ENCODE peak calls at places on chromosome 14, in seven cellular contexts. I is lower lobe of right lung; S is stimulated activated CD8-positive, alpha-beta memory T cell treated with anti-CD3 and anti-CD28 coated beads, Interleukin-4, amount 100 ng/mL, for 1 hour; L is esophagus muscularis mucosa; G is GM13976; F is kidney epithelial cell; N is mucosa of descending colon. E is an unnamed sample.

GRCh38 chr14:54267172-54267571 is 129.6 kb upstream of the CDKN3 start:
- DNase-seq in L (no peak), G (peak; percentile 37), I (no peak), N (no peak), F (no peak), S (no peak), E (no peak)

GRCh38 chr14:104600141-104600643 is 4.4 kb downstream of the TMEM179 start:
- DNase-seq in I (peak; percentile 44), S (no peak), G (peak; percentile 32), N (no peak), L (no peak), F (no peak), E (no peak)

GRCh38 chr14:25537846-25538455 is 488.0 kb upstream of the STXBP6 start:
- DNase-seq in G (no peak), F (no peak), N (no peak), S (no peak), I (no peak), L (no peak), E (no peak)

GRCh38 chr14:71714225-71714624 is 218.0 kb upstream of the RGS6 start:
- DNase-seq in L (no peak), F (no peak), S (no peak), I (no peak), G (no peak), N (no peak), E (no peak)

GRCh38 chr14:90691627-90692026 is 124.6 kb downstream of the TTC7B start:
- DNase-seq in L (no peak), F (no peak), S (no peak), G (no peak), N (no peak), I (no peak), E (no peak)

GRCh38 chr14:61420326-61420725 is 98.9 kb downstream of the PRKCH start:
- DNase-seq in S (no peak), L (peak; percentile 75), G (no peak), I (no peak), N (no peak), F (peak; percentile 37), E (no peak)

GRCh38 chr14:83712730-83713129 is 1817.2 kb upstream of the FLRT2 start:
- DNase-seq in I (no peak), L (no peak), N (no peak), S (no peak), F (no peak), G (no peak), E (no peak)

GRCh38 chr14:91417983-91418386 is 365 bp upstream of the CCDC88C start:
- DNase-seq in I (peak; percentile 69), N (no peak), L (no peak), S (no peak), F (no peak), G (peak; percentile 67), E (no peak)

GRCh38 chr14:106879241-106879640 is 1352.9 kb downstream of the TMEM121 start:
- DNase-seq in G (peak; percentile 70), S (no peak), I (peak; percentile 71), N (peak; percentile 59), L (no peak), F (no peak), E (no peak)

GRCh38 chr14:99410019-99410418 is 70.6 kb downstream of the SETD3 start:
- DNase-seq in I (no peak), F (no peak), N (no peak), L (no peak), G (no peak), S (no peak), E (no peak)

GRCh38 chr14:23118506-23119361 is at the start of gene CEBPE:
- DNase-seq in F (no peak), S (no peak), I (no peak), L (no peak), N (no peak), G (no peak), E (no peak)

GRCh38 chr14:74258705-74259035 is 19.4 kb downstream of the VSX2 start:
- DNase-seq in L (no peak), G (no peak), N (no peak), S (no peak), I (no peak), F (no peak), E (no peak)

GRCh38 chr14:68970096-68970612 is 8.9 kb downstream of the ACTN1 start:
- DNase-seq in G (no peak), S (no peak), I (no peak), F (no peak), L (no peak), N (no peak), E (no peak)

GRCh38 chr14:69708586-69709169 is 58.3 kb upstream of the SRSF5 start:
- DNase-seq in L (no peak), F (no peak), N (no peak), I (no peak), G (no peak), S (no peak), E (no peak)

GRCh38 chr14:70032016-70032415 is 152.8 kb downstream of the SMOC1 start:
- DNase-seq in I (no peak), S (no peak), G (no peak), N (no peak), L (no peak), F (no peak), E (no peak)

GRCh38 chr14:33564774-33565630 is 385.9 kb downstream of the EGLN3 start:
- DNase-seq in N (no peak), I (no peak), G (no peak), L (no peak), F (peak; percentile 86), S (no peak), E (no peak)

GRCh38 chr14:30389134-30389900 is 169.6 kb upstream of the G2E3 start:
- DNase-seq in N (no peak), F (no peak), I (no peak), G (no peak), L (no peak), S (no peak), E (no peak)

GRCh38 chr14:33699300-33699699 is 251.6 kb downstream of the EGLN3 start:
- DNase-seq in S (no peak), N (no peak), G (no peak), I (no peak), F (no peak), L (no peak), E (no peak)

GRCh38 chr14:65631040-65631439 is 218.5 kb downstream of the FUT8 start:
- DNase-seq in L (no peak), F (no peak), S (no peak), N (no peak), I (no peak), G (no peak), E (peak; percentile 2)

GRCh38 chr14:68978550-68978911 is 571 bp downstream of the ACTN1 start:
- DNase-seq in I (peak; percentile 79), G (peak; percentile 62), F (no peak), S (no peak), L (no peak), N (peak; percentile 83), E (no peak)

GRCh38 chr14:103899316-103899715 is 28.9 kb upstream of the TDRD9 start:
- DNase-seq in I (no peak), L (no peak), F (no peak), N (peak; percentile 44), G (peak; percentile 32), S (no peak), E (no peak)

GRCh38 chr14:66401447-66402095 is 84.6 kb upstream of the CCDC196 start:
- DNase-seq in I (no peak), L (no peak), N (no peak), S (no peak), G (no peak), F (no peak), E (no peak)

GRCh38 chr14:95134304-95134933 is 22.9 kb downstream of the DICER1 start:
- DNase-seq in S (no peak), F (no peak), N (no peak), I (no peak), L (no peak), G (no peak), E (no peak)

GRCh38 chr14:75752907-75753594 is 92.0 kb downstream of the TTLL5 start:
- DNase-seq in L (no peak), G (no peak), N (no peak), F (no peak), S (no peak), I (no peak), E (no peak)